ENCODE peak calls at places on chromosome X, in six cellular contexts. Q is cardiac muscle cell, D is PC-3, S is sigmoid colon, J is cardiac fibroblast, B is tibial artery. I is an unnamed sample.

GRCh38 chrX:11784543-11784942 is 26.5 kb downstream of the MSL3 start:
- DNase-seq in Q (no peak), D (no peak), S (no peak), J (no peak), B (no peak), I (no peak)

GRCh38 chrX:71540801-71541545 is 8.1 kb downstream of the OGT start:
- DNase-seq in Q (no peak), D (no peak), S (no peak), J (no peak), B (no peak), I (no peak)

GRCh38 chrX:118360429-118361125 is 14.7 kb downstream of the WDR44 start:
- DNase-seq in Q (no peak), D (peak; percentile 31), S (no peak), J (peak; percentile 26), B (no peak), I (peak; percentile 62)

GRCh38 chrX:135389717-135390116 is 32.0 kb upstream of the SMIM10L2A start:
- DNase-seq in Q (no peak), D (peak; percentile 88), S (no peak), J (no peak), B (no peak), I (no peak)

GRCh38 chrX:71144651-71145050 is at the start of gene NLGN3:
- DNase-seq in Q (peak; percentile 11), D (no peak), S (no peak), J (no peak), B (no peak), I (no peak)

GRCh38 chrX:2342878-2343277 is 157.9 kb downstream of the DHRSX start:
- DNase-seq in Q (no peak), D (no peak), S (no peak), J (peak; percentile 88), B (no peak), I (peak; percentile 83)

GRCh38 chrX:43939187-43939926 is 33.8 kb downstream of the NDP start:
- DNase-seq in Q (no peak), D (peak; percentile 36), S (no peak), J (peak; percentile 50), B (no peak), I (peak; percentile 36)

GRCh38 chrX:12945494-12945893 is 29.4 kb upstream of the TMSB4X start:
- DNase-seq in Q (no peak), D (no peak), S (no peak), J (no peak), B (no peak), I (no peak)

GRCh38 chrX:16920116-16920515 is 26.3 kb upstream of the REPS2 start:
- DNase-seq in Q (no peak), D (no peak), S (no peak), J (peak; percentile 78), B (no peak), I (peak; percentile 76)

GRCh38 chrX:47697171-47697570 is 38.2 kb upstream of the UXT start:
- DNase-seq in Q (no peak), D (peak; percentile 42), S (no peak), J (peak; percentile 1), B (no peak), I (peak; percentile 8)

GRCh38 chrX:108090474-108091265 is 672 bp downstream of the PSMD10 start:
- DNase-seq in Q (peak; percentile 8), D (peak; percentile 5), S (no peak), J (peak; percentile 32), B (no peak), I (peak; percentile 45)

GRCh38 chrX:40172169-40172979 is 74.6 kb upstream of the BCOR start:
- DNase-seq in Q (peak; percentile 62), D (peak; percentile 49), S (peak; percentile 88), J (peak; percentile 63), B (peak; percentile 79), I (peak; percentile 58)

GRCh38 chrX:107675823-107676555 is 47.7 kb downstream of the PRPS1 start:
- DNase-seq in Q (no peak), D (no peak), S (peak; percentile 77), J (peak; percentile 75), B (peak; percentile 64), I (peak; percentile 78)

GRCh38 chrX:139086243-139086642 is 374.7 kb upstream of the FGF13 start:
- DNase-seq in Q (no peak), D (no peak), S (no peak), J (no peak), B (no peak), I (no peak)

GRCh38 chrX:130173190-130173895 is 1.6 kb downstream of the RAB33A start:
- DNase-seq in Q (no peak), D (peak; percentile 63), S (peak; percentile 73), J (peak; percentile 82), B (peak; percentile 79), I (peak; percentile 80)

GRCh38 chrX:155881158-155881993 is at the start of gene VAMP7:
- DNase-seq in Q (peak; percentile 90), D (peak; percentile 90), S (peak; percentile 92), J (peak; percentile 88), B (peak; percentile 86), I (peak; percentile 88)

GRCh38 chrX:53438832-53439230 is 4.7 kb upstream of the HSD17B10 start:
- DNase-seq in Q (no peak), D (no peak), S (no peak), J (no peak), B (no peak), I (no peak)

GRCh38 chrX:53438174-53438831 is 4.1 kb upstream of the HSD17B10 start:
- DNase-seq in Q (no peak), D (no peak), S (no peak), J (no peak), B (no peak), I (no peak)

GRCh38 chrX:53440631-53441517 is 6.7 kb upstream of the HSD17B10 start:
- DNase-seq in Q (no peak), D (peak; percentile 72), S (peak; percentile 92), J (peak; percentile 66), B (peak; percentile 78), I (peak; percentile 68)

GRCh38 chrX:53441531-53442321 is 7.6 kb upstream of the HSD17B10 start:
- DNase-seq in Q (peak; percentile 85), D (peak; percentile 92), S (peak; percentile 91), J (peak; percentile 76), B (peak; percentile 59), I (peak; percentile 58)

DNA sequence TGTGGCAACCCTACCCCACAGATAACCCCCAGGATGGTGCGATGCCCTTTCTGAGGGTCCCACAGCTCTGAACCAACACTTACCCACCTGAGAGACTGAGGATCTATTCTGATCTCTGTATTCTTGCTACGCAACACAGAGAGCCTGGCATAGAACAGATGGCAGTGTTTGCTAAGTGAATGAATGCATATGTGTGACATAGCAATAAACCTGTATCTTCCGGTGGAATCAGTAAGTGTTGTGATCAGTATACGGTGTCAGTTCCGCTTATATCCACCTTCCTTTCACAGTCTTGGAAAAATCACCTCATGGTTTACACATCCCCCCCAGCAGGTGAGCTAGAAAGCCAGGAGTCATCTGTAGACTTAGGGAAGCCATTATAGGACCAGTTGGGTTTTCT is 5.9 kb upstream of the HSD17B10 start:
- DNase-seq in Q (no peak), D (peak; percentile 48), S (no peak), J (no peak), B (no peak), I (no peak)
- TF ChIP-seq CTCF in Q (no peak), D (no peak), S (no peak), J (no peak), B (no peak), I (no peak)

GRCh38 chrX:152902502-152902820 is 4.6 kb downstream of the ZNF185 start:
- DNase-seq in Q (no peak), D (no peak), S (no peak), J (no peak), B (no peak), I (no peak)

GRCh38 chrX:152901816-152902501 is 4.1 kb downstream of the ZNF185 start:
- DNase-seq in Q (peak; percentile 12), D (no peak), S (no peak), J (no peak), B (no peak), I (no peak)

GRCh38 chrX:152899111-152899873 is 1.4 kb downstream of the ZNF185 start:
- DNase-seq in Q (no peak), D (no peak), S (no peak), J (no peak), B (no peak), I (no peak)

GRCh38 chrX:152899874-152900719 is 2.2 kb downstream of the ZNF185 start:
- DNase-seq in Q (no peak), D (no peak), S (no peak), J (no peak), B (no peak), I (no peak)

DNA sequence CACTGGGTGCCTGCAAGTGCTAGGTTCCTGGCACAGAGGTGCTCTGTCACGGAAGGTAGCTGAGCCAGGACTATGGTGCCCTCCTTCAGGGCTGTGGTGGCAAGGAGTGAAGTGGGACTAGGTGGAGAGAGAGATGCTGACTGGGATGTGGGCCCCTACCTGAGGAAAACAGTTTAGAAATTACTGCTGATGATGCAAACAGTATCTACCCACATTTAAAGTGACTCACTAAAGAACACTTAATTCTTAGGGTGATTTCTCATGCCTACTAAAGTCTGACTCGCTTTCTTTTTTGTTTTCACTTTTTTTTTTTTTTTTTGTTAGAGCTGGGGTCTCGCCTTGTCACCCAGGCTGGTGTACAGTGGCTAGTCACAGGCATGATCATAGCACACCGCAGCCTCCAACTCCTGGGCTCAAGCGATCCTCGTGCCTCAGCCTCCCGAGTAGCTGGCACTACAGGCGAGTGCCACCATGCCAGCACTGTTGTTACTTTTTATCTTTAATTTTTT is 3.1 kb downstream of the ZNF185 start:
- DNase-seq in Q (no peak), D (peak; percentile 25), S (no peak), J (no peak), B (no peak), I (no peak)
- H3K4me3 ChIP-seq in Q (no peak overlapping the region), D (peak overlapping the region; percentile 82), S (no peak overlapping the region), J (no peak overlapping the region), B (no peak overlapping the region), I (no peak overlapping the region)

GRCh38 chrX:729583-730409 is 99.2 kb downstream of the SHOX start:
- DNase-seq in Q (no peak), D (no peak), S (peak; percentile 32), J (no peak), B (no peak), I (no peak)

GRCh38 chrX:723781-724180 is 93.2 kb downstream of the SHOX start:
- DNase-seq in Q (no peak), D (no peak), S (peak; percentile 2), J (no peak), B (no peak), I (peak; percentile 2)

GRCh38 chrX:724256-724655 is 93.7 kb downstream of the SHOX start:
- DNase-seq in Q (no peak), D (no peak), S (peak; percentile 11), J (no peak), B (no peak), I (peak; percentile 11)

GRCh38 chrX:727738-728621 is 97.4 kb downstream of the SHOX start:
- DNase-seq in Q (peak; percentile 45), D (peak; percentile 36), S (peak; percentile 45), J (no peak), B (no peak), I (no peak)
- TF ChIP-seq CTCF in Q (no peak), D (peak; percentile 51), S (no peak), J (no peak), B (no peak), I (no peak)

DNA sequence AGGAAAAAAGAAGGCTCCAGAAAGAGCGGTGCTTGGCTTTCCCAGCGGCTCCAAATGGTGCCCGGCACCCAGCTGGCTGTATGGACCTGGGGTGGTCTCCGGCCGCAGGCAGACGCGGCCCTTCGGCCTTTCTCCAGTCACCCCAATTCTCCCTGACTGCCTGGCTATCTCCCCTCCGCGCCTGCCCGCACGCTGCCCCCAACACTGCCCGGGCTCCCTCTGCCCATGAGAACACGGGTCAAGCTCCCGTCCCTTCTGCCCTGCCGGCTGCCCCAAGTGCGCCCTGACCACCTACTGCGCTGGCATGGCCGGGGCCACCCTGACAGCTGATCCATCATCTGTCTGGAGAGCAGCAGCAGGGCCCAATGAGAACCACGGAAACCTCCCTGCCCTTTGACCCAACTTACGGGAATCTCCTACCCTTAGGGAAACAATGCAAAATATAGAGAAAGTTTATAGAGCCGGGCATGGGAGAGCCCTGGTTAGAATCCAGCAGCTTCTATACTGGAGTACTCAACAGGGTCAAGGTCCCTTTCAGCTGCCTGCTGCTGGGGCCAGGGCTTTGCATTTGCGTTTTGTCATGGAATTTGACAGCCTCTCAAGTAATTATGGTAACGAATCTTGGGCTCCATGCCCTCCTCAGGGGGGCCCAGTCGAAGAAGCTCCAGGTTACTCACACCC is 1.2 kb upstream of the FAM3A start:
- DNase-seq in Q (peak; percentile 44), D (no peak), S (peak; percentile 71), J (peak; percentile 46), B (no peak), I (no peak)
- H3K4me3 ChIP-seq in Q (peak overlapping the region; percentile 11), D (peak overlapping the region; percentile 92), S (peak overlapping the region; percentile 31), J (no peak overlapping the region), B (peak overlapping the region; percentile 48), I (no peak overlapping the region)

I was measured in fibroblast of pulmonary artery.